ENCODE peak calls at places on chromosomes 11 and 22, in eight cellular contexts. One of them, this sample, is unnamed.

GRCh38 chr11:86999859-87000753 is 37.6 kb upstream of the TMEM135 start:
- DNase-seq in mesenchymal stem cell: peak; percentile 60
- DNase-seq in left ventricle myocardium inferior: no peak
- DNase-seq in PC-9: peak; percentile 98
- DNase-seq in testis: peak; percentile 95
- DNase-seq in pancreas: no peak
- DNase-seq in heart left ventricle: peak; percentile 20
- DNase-seq in Panc1: no peak
- DNase-seq in this sample: peak; percentile 22

GRCh38 chr11:119990306-119991021 is 147.4 kb downstream of the TRIM29 start:
- DNase-seq in mesenchymal stem cell: no peak
- DNase-seq in left ventricle myocardium inferior: peak; percentile 58
- DNase-seq in PC-9: no peak
- DNase-seq in testis: peak; percentile 25
- DNase-seq in pancreas: peak; percentile 58
- DNase-seq in heart left ventricle: peak; percentile 41
- DNase-seq in Panc1: no peak
- DNase-seq in this sample: no peak

GRCh38 chr11:93474122-93474521 is 69.1 kb downstream of the SMCO4 start:
- DNase-seq in mesenchymal stem cell: no peak
- DNase-seq in left ventricle myocardium inferior: no peak
- DNase-seq in PC-9: no peak
- DNase-seq in testis: no peak
- DNase-seq in pancreas: no peak
- DNase-seq in heart left ventricle: no peak
- DNase-seq in Panc1: no peak
- DNase-seq in this sample: no peak

GRCh38 chr11:1049911-1050580 is 13.5 kb upstream of the MUC6 start:
- DNase-seq in mesenchymal stem cell: no peak
- DNase-seq in left ventricle myocardium inferior: no peak
- DNase-seq in PC-9: no peak
- DNase-seq in testis: no peak
- DNase-seq in pancreas: peak; percentile 38
- DNase-seq in heart left ventricle: no peak
- DNase-seq in Panc1: no peak
- DNase-seq in this sample: no peak

GRCh38 chr11:62931501-62932278 is 10.5 kb upstream of the CHRM1 start:
- DNase-seq in mesenchymal stem cell: no peak
- DNase-seq in left ventricle myocardium inferior: no peak
- DNase-seq in PC-9: no peak
- DNase-seq in testis: no peak
- DNase-seq in pancreas: no peak
- DNase-seq in heart left ventricle: no peak
- DNase-seq in Panc1: no peak
- DNase-seq in this sample: no peak

GRCh38 chr22:39248254-39248653 is 3.5 kb upstream of the PDGFB start:
- DNase-seq in mesenchymal stem cell: no peak
- DNase-seq in left ventricle myocardium inferior: no peak
- DNase-seq in PC-9: no peak
- DNase-seq in testis: no peak
- DNase-seq in pancreas: peak; percentile 59
- DNase-seq in heart left ventricle: no peak
- DNase-seq in Panc1: no peak
- DNase-seq in this sample: no peak

GRCh38 chr11:65041206-65042035 is at the start of gene SAC3D1:
- DNase-seq in mesenchymal stem cell: peak; percentile 58
- DNase-seq in left ventricle myocardium inferior: no peak
- DNase-seq in PC-9: peak; percentile 54
- DNase-seq in testis: peak; percentile 53
- DNase-seq in pancreas: peak; percentile 74
- DNase-seq in heart left ventricle: no peak
- DNase-seq in Panc1: no peak
- DNase-seq in this sample: peak; percentile 14

GRCh38 chr11:88494857-88495256 is 157.3 kb upstream of the CTSC start:
- DNase-seq in mesenchymal stem cell: no peak
- DNase-seq in left ventricle myocardium inferior: no peak
- DNase-seq in PC-9: no peak
- DNase-seq in testis: no peak
- DNase-seq in pancreas: no peak
- DNase-seq in heart left ventricle: no peak
- DNase-seq in Panc1: no peak
- DNase-seq in this sample: no peak

GRCh38 chr11:41872458-41872857 is 413.0 kb upstream of the LRRC4C start:
- DNase-seq in mesenchymal stem cell: no peak
- DNase-seq in left ventricle myocardium inferior: no peak
- DNase-seq in PC-9: no peak
- DNase-seq in testis: no peak
- DNase-seq in pancreas: no peak
- DNase-seq in heart left ventricle: no peak
- DNase-seq in Panc1: no peak
- DNase-seq in this sample: no peak

GRCh38 chr11:225734-226453 is 10.2 kb downstream of the SIRT3 start:
- DNase-seq in mesenchymal stem cell: peak; percentile 51
- DNase-seq in left ventricle myocardium inferior: no peak
- DNase-seq in PC-9: no peak
- DNase-seq in testis: no peak
- DNase-seq in pancreas: no peak
- DNase-seq in heart left ventricle: no peak
- DNase-seq in Panc1: no peak
- DNase-seq in this sample: no peak

GRCh38 chr11:19715373-19715772 is 2.7 kb downstream of the NAV2 start:
- DNase-seq in mesenchymal stem cell: peak; percentile 90
- DNase-seq in left ventricle myocardium inferior: no peak
- DNase-seq in PC-9: peak; percentile 93
- DNase-seq in testis: no peak
- DNase-seq in pancreas: no peak
- DNase-seq in heart left ventricle: no peak
- DNase-seq in Panc1: peak; percentile 83
- DNase-seq in this sample: peak; percentile 91

GRCh38 chr11:34305095-34305692 is 52.6 kb downstream of the ABTB2 start:
- DNase-seq in mesenchymal stem cell: no peak
- DNase-seq in left ventricle myocardium inferior: no peak
- DNase-seq in PC-9: no peak
- DNase-seq in testis: no peak
- DNase-seq in pancreas: no peak
- DNase-seq in heart left ventricle: no peak
- DNase-seq in Panc1: no peak
- DNase-seq in this sample: no peak

GRCh38 chr11:122246885-122247284 is 130.9 kb upstream of the BLID start:
- DNase-seq in mesenchymal stem cell: no peak
- DNase-seq in left ventricle myocardium inferior: no peak
- DNase-seq in PC-9: no peak
- DNase-seq in testis: no peak
- DNase-seq in pancreas: no peak
- DNase-seq in heart left ventricle: no peak
- DNase-seq in Panc1: no peak
- DNase-seq in this sample: no peak

GRCh38 chr11:118531597-118532084 is 649 bp downstream of the TMEM25 start:
- DNase-seq in mesenchymal stem cell: no peak
- DNase-seq in left ventricle myocardium inferior: no peak
- DNase-seq in PC-9: no peak
- DNase-seq in testis: no peak
- DNase-seq in pancreas: no peak
- DNase-seq in heart left ventricle: no peak
- DNase-seq in Panc1: no peak
- DNase-seq in this sample: no peak

GRCh38 chr11:126039485-126040271 is 23.0 kb downstream of the CDON start:
- DNase-seq in mesenchymal stem cell: no peak
- DNase-seq in left ventricle myocardium inferior: no peak
- DNase-seq in PC-9: no peak
- DNase-seq in testis: no peak
- DNase-seq in pancreas: no peak
- DNase-seq in heart left ventricle: no peak
- DNase-seq in Panc1: no peak
- DNase-seq in this sample: no peak

GRCh38 chr11:606245-606644 is 9.5 kb downstream of the IRF7 start:
- DNase-seq in mesenchymal stem cell: no peak
- DNase-seq in left ventricle myocardium inferior: peak; percentile 77
- DNase-seq in PC-9: no peak
- DNase-seq in testis: peak; percentile 93
- DNase-seq in pancreas: peak; percentile 70
- DNase-seq in heart left ventricle: peak; percentile 71
- DNase-seq in Panc1: no peak
- DNase-seq in this sample: no peak

GRCh38 chr11:37544491-37544890 is 946.5 kb upstream of the RAG2 start:
- DNase-seq in mesenchymal stem cell: no peak
- DNase-seq in left ventricle myocardium inferior: no peak
- DNase-seq in PC-9: no peak
- DNase-seq in testis: no peak
- DNase-seq in pancreas: no peak
- DNase-seq in heart left ventricle: no peak
- DNase-seq in Panc1: no peak
- DNase-seq in this sample: no peak

DNA sequence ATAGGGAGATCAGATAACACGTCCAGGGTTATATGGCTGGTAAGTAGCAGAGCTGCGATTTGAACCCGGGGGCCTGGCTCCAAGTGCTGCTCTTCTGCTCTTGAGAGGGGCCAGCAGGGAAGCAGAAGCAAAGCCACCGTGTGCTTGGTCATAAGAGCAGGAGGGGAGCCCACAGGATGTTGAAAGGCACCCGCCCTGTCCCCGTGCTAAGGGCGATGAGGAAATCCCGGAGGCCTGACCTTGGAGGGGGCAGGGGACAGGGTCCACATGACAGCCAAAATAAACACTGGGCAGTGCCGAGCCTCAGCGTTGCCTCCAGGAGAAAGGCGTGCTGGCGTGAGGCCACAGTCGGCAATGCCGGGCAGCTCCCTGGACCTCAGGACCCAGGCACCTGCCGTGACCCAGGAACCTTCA is 28.8 kb downstream of the TOM1 start:
- DNase-seq in mesenchymal stem cell: no peak
- DNase-seq in left ventricle myocardium inferior: peak; percentile 45
- DNase-seq in PC-9: no peak
- DNase-seq in testis: no peak
- DNase-seq in pancreas: peak; percentile 87
- DNase-seq in heart left ventricle: no peak
- DNase-seq in Panc1: no peak
- DNase-seq in this sample: no peak
- H3K27ac ChIP-seq in mesenchymal stem cell: no peak overlapping the region
- H3K27ac ChIP-seq in left ventricle myocardium inferior: peak overlapping the region; percentile 75
- H3K27ac ChIP-seq in PC-9: no peak overlapping the region
- H3K27ac ChIP-seq in testis: no peak overlapping the region
- H3K27ac ChIP-seq in pancreas: no peak overlapping the region
- H3K27ac ChIP-seq in heart left ventricle: no peak overlapping the region
- H3K27ac ChIP-seq in Panc1: no peak overlapping the region
- H3K27ac ChIP-seq in this sample: no peak overlapping the region

GRCh38 chr22:50678218-50678650 is 5.6 kb downstream of the SHANK3 start:
- DNase-seq in mesenchymal stem cell: no peak
- DNase-seq in left ventricle myocardium inferior: no peak
- DNase-seq in PC-9: no peak
- DNase-seq in testis: peak; percentile 0
- DNase-seq in pancreas: no peak
- DNase-seq in heart left ventricle: no peak
- DNase-seq in Panc1: no peak
- DNase-seq in this sample: no peak
- H3K4me3 ChIP-seq in mesenchymal stem cell: no peak overlapping the region
- H3K4me3 ChIP-seq in left ventricle myocardium inferior: peak overlapping the region; percentile 69
- H3K4me3 ChIP-seq in PC-9: no peak overlapping the region
- H3K4me3 ChIP-seq in testis: no peak overlapping the region
- H3K4me3 ChIP-seq in pancreas: no peak overlapping the region
- H3K4me3 ChIP-seq in heart left ventricle: peak overlapping the region; percentile 57
- H3K4me3 ChIP-seq in Panc1: no peak overlapping the region
- H3K4me3 ChIP-seq in this sample: no peak overlapping the region

DNA sequence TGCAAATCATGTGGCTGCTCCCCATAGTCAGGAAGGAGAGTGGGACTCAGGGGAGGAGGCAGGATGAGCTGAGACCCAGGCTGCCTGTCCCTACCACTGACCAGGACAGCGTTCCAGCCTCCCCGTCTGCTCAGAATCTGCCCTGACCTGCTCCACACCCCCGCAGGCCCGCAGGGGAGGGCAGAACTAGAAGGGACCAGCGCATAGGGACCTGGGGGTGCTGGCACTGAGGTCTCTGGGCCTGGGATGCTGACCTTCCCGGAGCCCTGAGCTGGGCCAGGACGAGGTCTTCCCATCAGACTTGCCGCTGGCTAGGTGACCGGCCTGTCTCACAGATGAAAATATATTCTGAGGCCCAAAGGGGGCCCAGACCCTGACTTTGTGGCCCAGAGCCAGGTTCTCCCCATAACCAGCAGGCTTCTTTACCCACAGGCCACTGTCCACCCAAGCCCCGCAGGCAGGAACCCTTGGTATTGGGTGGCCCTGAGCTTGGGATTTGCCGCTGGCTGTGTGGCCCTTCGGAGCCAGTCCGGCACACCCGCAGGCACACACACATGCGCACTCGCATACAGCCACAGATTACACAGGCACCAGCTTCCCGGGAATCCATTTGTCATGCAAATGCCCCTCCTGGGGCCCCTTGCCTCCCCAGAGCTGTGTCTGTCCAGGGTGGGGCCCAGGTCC is 13.8 kb upstream of the PIM3 start:
- DNase-seq in mesenchymal stem cell: no peak
- DNase-seq in left ventricle myocardium inferior: no peak
- DNase-seq in PC-9: no peak
- DNase-seq in testis: no peak
- DNase-seq in pancreas: no peak
- DNase-seq in heart left ventricle: no peak
- DNase-seq in Panc1: no peak
- DNase-seq in this sample: no peak
- H3K27ac ChIP-seq in mesenchymal stem cell: no peak overlapping the region
- H3K27ac ChIP-seq in left ventricle myocardium inferior: no peak overlapping the region
- H3K27ac ChIP-seq in PC-9: no peak overlapping the region
- H3K27ac ChIP-seq in testis: no peak overlapping the region
- H3K27ac ChIP-seq in pancreas: peak overlapping the region; percentile 99
- H3K27ac ChIP-seq in heart left ventricle: no peak overlapping the region
- H3K27ac ChIP-seq in Panc1: peak overlapping the region; percentile 54
- H3K27ac ChIP-seq in this sample: no peak overlapping the region

GRCh38 chr11:68014157-68014965 is 4.2 kb downstream of the ALDH3B1 start:
- DNase-seq in mesenchymal stem cell: peak; percentile 73
- DNase-seq in left ventricle myocardium inferior: no peak
- DNase-seq in PC-9: peak; percentile 96
- DNase-seq in testis: no peak
- DNase-seq in pancreas: peak; percentile 71
- DNase-seq in heart left ventricle: no peak
- DNase-seq in Panc1: peak; percentile 69
- DNase-seq in this sample: peak; percentile 77
- H3K4me3 ChIP-seq in mesenchymal stem cell: no peak overlapping the region
- H3K4me3 ChIP-seq in left ventricle myocardium inferior: no peak overlapping the region
- H3K4me3 ChIP-seq in PC-9: peak overlapping the region; percentile 49
- H3K4me3 ChIP-seq in testis: no peak overlapping the region
- H3K4me3 ChIP-seq in pancreas: no peak overlapping the region
- H3K4me3 ChIP-seq in heart left ventricle: no peak overlapping the region
- H3K4me3 ChIP-seq in Panc1: peak overlapping the region; percentile 22
- H3K4me3 ChIP-seq in this sample: no peak overlapping the region

GRCh38 chr11:76772783-76773106 is 10.4 kb upstream of the TSKU start:
- DNase-seq in mesenchymal stem cell: no peak
- DNase-seq in left ventricle myocardium inferior: no peak
- DNase-seq in PC-9: no peak
- DNase-seq in testis: no peak
- DNase-seq in pancreas: no peak
- DNase-seq in heart left ventricle: no peak
- DNase-seq in Panc1: no peak
- DNase-seq in this sample: no peak
- H3K27ac ChIP-seq in mesenchymal stem cell: no peak overlapping the region
- H3K27ac ChIP-seq in left ventricle myocardium inferior: peak overlapping the region; percentile 83
- H3K27ac ChIP-seq in PC-9: peak overlapping the region; percentile 99
- H3K27ac ChIP-seq in testis: no peak overlapping the region
- H3K27ac ChIP-seq in pancreas: no peak overlapping the region
- H3K27ac ChIP-seq in heart left ventricle: peak overlapping the region; percentile 20
- H3K27ac ChIP-seq in Panc1: no peak overlapping the region
- H3K27ac ChIP-seq in this sample: no peak overlapping the region

This sample was measured in brain microvascular endothelial cell.